ENCODE peak calls at places on chromosomes 2 and 18, in four cellular contexts. N is K562, V is HepG2, U is H1. M is an unnamed sample.
A peak's percentile ranks its signal among the peaks of the same experiment; 100 is the strongest.

GRCh38 chr2:64470921-64471320 is 17.0 kb downstream of the LGALSL start:
- DNase-seq in N (no peak), U (peak; percentile 39), V (no peak), M (no peak)

GRCh38 chr2:28377201-28377816 is 15.3 kb upstream of the FOSL2 start:
- DNase-seq in N (no peak), V (no peak), U (no peak), M (no peak)

GRCh38 chr2:188940171-188940570 is 34.0 kb upstream of the COL3A1 start:
- DNase-seq in V (no peak), N (no peak), U (no peak), M (no peak)

GRCh38 chr2:176324862-176325261 is 55.6 kb downstream of the MTX2 start:
- DNase-seq in V (no peak), N (no peak), U (no peak), M (peak; percentile 49)

GRCh38 chr2:159124441-159124911 is 156.0 kb downstream of the TANC1 start:
- DNase-seq in U (no peak), V (peak; percentile 59), N (peak; percentile 68), M (peak; percentile 63)

GRCh38 chr18:59022167-59022945 is 117.3 kb upstream of the SEC11C start:
- DNase-seq in U (no peak), N (no peak), V (no peak), M (no peak)

GRCh38 chr2:235330775-235331438 is 162.9 kb upstream of the AGAP1 start:
- DNase-seq in V (no peak), N (no peak), U (no peak), M (peak; percentile 76)

GRCh38 chr2:220279372-220279771 is 651.9 kb downstream of the SLC4A3 start:
- DNase-seq in N (no peak), V (no peak), U (no peak), M (peak; percentile 23)

GRCh38 chr2:20050104-20050711 is 1.2 kb downstream of the LAPTM4A start:
- DNase-seq in N (peak; percentile 49), U (no peak), V (peak; percentile 18), M (no peak)

GRCh38 chr2:217291259-217291658 is 431.4 kb upstream of the TNP1 start:
- DNase-seq in V (no peak), U (no peak), N (no peak), M (no peak)

DNA sequence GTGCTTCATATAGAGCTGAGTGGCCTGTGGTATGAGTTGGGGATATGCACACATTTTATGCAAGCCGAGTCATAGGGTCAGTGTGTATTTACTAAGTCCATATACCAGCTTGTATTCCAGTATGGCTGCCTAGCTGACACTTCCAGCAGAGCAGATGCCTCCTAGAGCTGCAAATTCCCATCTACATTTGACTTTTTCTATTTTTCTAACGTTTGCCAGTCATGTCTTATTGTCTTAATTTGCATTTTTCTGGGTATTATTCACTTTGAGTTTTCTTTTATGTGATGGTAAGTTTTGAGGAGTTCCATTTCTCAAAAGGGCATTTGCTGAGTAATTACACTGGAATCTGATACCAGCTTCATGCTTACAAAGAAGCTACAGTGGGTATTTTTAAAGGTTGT is 334.5 kb upstream of the CDH2 start:
- DNase-seq in U (no peak), V (no peak), N (no peak), M (no peak)
- TF ChIP-seq RNF2 in U (no peak), V (no peak), N (no peak), M (no peak)

GRCh38 chr2:180723712-180724111 is 256.7 kb upstream of the UBE2E3 start:
- DNase-seq in N (no peak), V (no peak), U (no peak), M (no peak)
- TF ChIP-seq RNF2 in N (no peak), V (no peak), U (no peak), M (no peak)

GRCh38 chr2:218407717-218408116 is 8.0 kb downstream of the CTDSP1 start:
- DNase-seq in N (no peak), U (no peak), V (no peak), M (no peak)
- TF ChIP-seq RNF2 in N (no peak), U (no peak), V (no peak), M (no peak)

DNA sequence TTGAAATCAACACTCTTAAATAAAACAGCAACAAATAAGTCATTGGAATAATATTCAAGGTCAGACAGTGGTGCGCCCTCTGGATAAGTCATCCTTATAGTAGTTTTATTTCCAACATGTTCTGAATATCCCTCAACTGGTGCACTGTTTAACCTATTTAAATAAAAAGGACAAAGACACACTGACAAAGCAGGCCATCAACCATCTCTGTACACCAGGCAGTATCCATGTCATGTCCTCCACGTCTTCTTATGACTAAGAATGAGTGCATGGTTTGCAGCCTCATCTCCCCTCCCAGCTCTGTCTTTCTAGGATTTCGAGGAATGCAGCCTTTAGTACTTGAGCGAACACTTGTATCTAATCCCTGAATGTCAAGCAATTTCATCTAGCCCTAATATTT is 42.4 kb downstream of the ST3GAL5 start:
- DNase-seq in U (no peak), V (no peak), N (no peak), M (no peak)
- TF ChIP-seq RNF2 in U (no peak), V (no peak), N (no peak), M (no peak)

GRCh38 chr2:238141541-238142318 is 3.3 kb downstream of the KLHL30 start:
- DNase-seq in V (peak; percentile 54), N (no peak), U (no peak), M (peak; percentile 35)
- TF ChIP-seq RNF2 in V (no peak), N (no peak), U (no peak), M (no peak)

M was measured in A549.